ENCODE peak calls at places on chromosomes 5 and 9, in ten cellular contexts. Y is NB4, U is A549, P is H1, C is endothelial cell of umbilical vein, L is WTC11, X is K562, T is SK-N-SH, I is GM12878, N is HepG2. W is an unnamed sample.

GRCh38 chr9:130042406-130042930 is 521 bp downstream of the FNBP1 start:
- DNase-seq in Y (peak), C (no peak), N (no peak), P (no peak), T (peak), I (no peak), X (no peak), U (peak), L (peak), W (no peak)

GRCh38 chr9:121972501-121972981 is 120.6 kb downstream of the TTLL11 start:
- DNase-seq in T (no peak), Y (no peak), L (no peak), P (no peak), X (no peak), I (peak), N (no peak), U (no peak), C (peak), W (peak)

GRCh38 chr5:133552925-133553525 is 59.3 kb downstream of the FSTL4 start:
- DNase-seq in U (peak), T (peak), C (peak), N (peak), I (no peak), L (peak), P (peak), Y (peak), X (peak), W (peak)

GRCh38 chr5:143434261-143435206 is 31.0 kb upstream of the NR3C1 start:
- DNase-seq in L (no peak), X (no peak), N (no peak), U (no peak), I (no peak), Y (no peak), P (no peak), T (peak), C (no peak), W (no peak)

GRCh38 chr9:1009101-1009707 is 32.7 kb downstream of the DMRT3 start:
- DNase-seq in I (no peak), P (peak), U (peak), T (peak), C (peak), Y (peak), N (peak), X (peak), L (peak), W (peak)

GRCh38 chr5:91225848-91226686 is 157.1 kb downstream of the ARRDC3 start:
- DNase-seq in N (peak), I (peak), T (no peak), P (peak), Y (no peak), U (no peak), C (no peak), L (peak), X (peak), W (peak)

GRCh38 chr9:14361074-14361473 is 47.1 kb upstream of the NFIB start:
- DNase-seq in Y (no peak), U (no peak), I (no peak), T (no peak), L (no peak), X (no peak), C (no peak), P (no peak), N (no peak), W (no peak)

GRCh38 chr9:123354806-123355508 is 1.0 kb upstream of the CRB2 start:
- DNase-seq in P (no peak), X (no peak), N (no peak), T (peak), C (no peak), I (no peak), Y (no peak), L (no peak), U (no peak), W (no peak)

GRCh38 chr5:96080557-96080956 is 118.9 kb upstream of the ELL2 start:
- DNase-seq in N (no peak), I (no peak), T (no peak), P (no peak), X (peak), L (no peak), C (peak), Y (no peak), U (no peak), W (no peak)

GRCh38 chr9:38142201-38142600 is 73.2 kb upstream of the SHB start:
- DNase-seq in N (no peak), T (no peak), C (no peak), U (no peak), L (no peak), X (no peak), I (no peak), Y (no peak), P (no peak), W (no peak)

GRCh38 chr5:75367401-75367800 is 30.4 kb downstream of the HMGCR start:
- DNase-seq in I (no peak), C (peak), U (no peak), P (no peak), N (no peak), Y (no peak), T (no peak), X (no peak), L (no peak), W (no peak)

GRCh38 chr9:77534376-77535057 is 113.6 kb downstream of the GNA14 start:
- DNase-seq in P (no peak), C (peak), N (peak), T (no peak), L (peak), Y (no peak), U (no peak), X (no peak), I (no peak), W (no peak)

GRCh38 chr5:79697222-79698164 is 7.9 kb downstream of the CMYA5 start:
- DNase-seq in P (no peak), Y (peak), U (no peak), N (no peak), T (no peak), I (no peak), L (no peak), X (peak), C (no peak), W (no peak)

GRCh38 chr9:98980291-98980690 is 36.6 kb downstream of the COL15A1 start:
- DNase-seq in P (no peak), L (no peak), U (no peak), I (no peak), C (no peak), T (no peak), X (no peak), N (no peak), Y (no peak), W (no peak)

GRCh38 chr5:20554001-20554400 is 566.0 kb upstream of the CDH18 start:
- DNase-seq in I (no peak), N (no peak), U (no peak), C (no peak), Y (no peak), P (no peak), T (no peak), L (no peak), X (no peak), W (no peak)

GRCh38 chr5:33837301-33837700 is 54.5 kb downstream of the ADAMTS12 start:
- DNase-seq in U (no peak), P (no peak), T (no peak), Y (no peak), X (no peak), I (no peak), C (no peak), N (no peak), L (no peak), W (no peak)

GRCh38 chr9:82116538-82116937 is 128.0 kb downstream of the SPATA31D1 start:
- DNase-seq in C (no peak), T (no peak), U (no peak), L (no peak), P (no peak), N (no peak), Y (no peak), X (no peak), I (no peak), W (no peak)

GRCh38 chr9:91034521-91034920 is 232.9 kb downstream of the SYK start:
- DNase-seq in N (no peak), P (no peak), T (no peak), X (no peak), L (no peak), I (no peak), U (no peak), Y (no peak), C (no peak), W (no peak)

GRCh38 chr9:105114956-105115728 is 129.3 kb upstream of the SLC44A1 start:
- DNase-seq in P (no peak), U (no peak), N (no peak), I (peak), Y (peak), X (peak), L (no peak), C (no peak), T (no peak), W (no peak)

GRCh38 chr5:87944553-87945320 is 323.9 kb downstream of the TMEM161B start:
- DNase-seq in N (no peak), C (no peak), T (no peak), L (peak), P (peak), X (no peak), U (no peak), Y (no peak), I (no peak), W (no peak)

GRCh38 chr5:55903121-55903701 is 52.1 kb downstream of the IL31RA start:
- DNase-seq in U (no peak), N (no peak), Y (peak), L (no peak), C (peak), I (peak), X (peak), T (no peak), P (no peak), W (no peak)

GRCh38 chr9:106964822-106965525 is 102.0 kb downstream of the ZNF462 start:
- DNase-seq in L (no peak), X (no peak), I (no peak), C (no peak), U (no peak), T (no peak), N (no peak), Y (no peak), P (no peak), W (no peak)

GRCh38 chr9:137046094-137046787 is at the start of gene NPDC1:
- DNase-seq in T (peak), L (peak), X (peak), C (peak), N (peak), P (peak), U (peak), Y (peak), I (no peak), W (peak)

GRCh38 chr5:158538506-158539074 is 561.1 kb downstream of the EBF1 start:
- DNase-seq in T (no peak), C (no peak), N (no peak), I (peak), L (peak), U (no peak), X (no peak), P (peak), Y (no peak), W (no peak)

GRCh38 chr9:38347946-38348345 is 44.6 kb upstream of the ALDH1B1 start:
- DNase-seq in L (no peak), I (no peak), P (no peak), C (no peak), U (no peak), Y (no peak), N (no peak), T (no peak), X (no peak), W (no peak)

GRCh38 chr5:3684118-3684517 is 88.5 kb downstream of the IRX1 start:
- DNase-seq in X (no peak), P (no peak), C (no peak), U (no peak), L (no peak), N (no peak), Y (no peak), I (no peak), T (no peak), W (no peak)

GRCh38 chr5:13403351-13403750 is 541.1 kb downstream of the DNAH5 start:
- DNase-seq in Y (no peak), I (no peak), P (no peak), X (no peak), T (no peak), N (no peak), L (no peak), C (no peak), U (no peak), W (no peak)

GRCh38 chr5:8934455-8934854 is 611.4 kb downstream of the SEMA5A start:
- DNase-seq in N (no peak), X (no peak), L (no peak), T (no peak), Y (no peak), U (no peak), C (no peak), I (no peak), P (no peak), W (no peak)

GRCh38 chr5:109688647-109688998 is 1.1 kb upstream of the MAN2A1 start:
- DNase-seq in X (peak), L (no peak), U (no peak), C (no peak), T (no peak), P (no peak), N (peak), I (peak), Y (peak), W (peak)

GRCh38 chr9:114387678-114388431 is at the start of gene AKNA:
- DNase-seq in X (no peak), N (no peak), T (no peak), I (no peak), U (no peak), Y (peak), P (no peak), C (peak), L (peak), W (no peak)

GRCh38 chr9:89676281-89676680 is 71.5 kb downstream of the GADD45G start:
- DNase-seq in T (peak), N (no peak), X (no peak), L (no peak), C (no peak), I (no peak), U (no peak), P (no peak), Y (no peak), W (no peak)

GRCh38 chr5:176803943-176804498 is 6.3 kb upstream of the UNC5A start:
- DNase-seq in U (no peak), N (no peak), I (no peak), T (no peak), P (no peak), X (peak), L (peak), C (peak), Y (peak), W (no peak)

DNA sequence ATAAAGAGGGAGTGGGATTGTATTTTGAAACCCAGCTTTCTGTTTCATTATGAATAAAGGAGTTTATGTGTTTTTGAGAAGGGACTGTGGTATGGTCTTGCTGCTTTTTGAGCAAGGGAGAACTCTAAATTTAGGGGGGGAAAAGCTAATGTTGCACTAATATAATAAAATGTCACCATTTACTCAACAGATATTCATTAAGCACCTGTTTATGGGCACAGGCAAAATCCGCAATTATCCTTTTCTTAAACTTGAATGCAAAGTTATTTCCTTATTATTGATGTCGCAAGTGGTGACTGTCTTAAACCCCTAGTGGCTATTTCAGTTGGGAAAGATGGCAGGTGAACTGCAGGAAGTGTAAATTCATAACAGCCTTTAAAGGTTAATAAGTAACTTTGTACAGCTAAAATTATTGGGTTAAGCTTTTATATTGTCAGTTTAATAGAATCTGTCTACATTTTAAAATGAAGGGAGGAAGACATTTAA is 1.5 kb downstream of the CDC42SE2 start:
- DNase-seq in U (peak), Y (peak), T (peak), L (no peak), X (peak), P (no peak), C (peak), N (peak), I (no peak), W (peak)
- TF ChIP-seq MAX in U (no peak), Y (no peak), T (no peak), L (no peak), X (no peak), P (no peak), C (no peak), N (no peak), I (no peak), W (no peak)

GRCh38 chr5:111069839-111070238 is 1.7 kb upstream of the TSLP start:
- DNase-seq in P (no peak), I (no peak), Y (no peak), T (no peak), N (no peak), U (no peak), C (no peak), X (no peak), L (no peak), W (no peak)

GRCh38 chr5:111071413-111071812 is at the start of gene TSLP:
- DNase-seq in I (no peak), U (no peak), L (no peak), P (no peak), N (no peak), C (no peak), X (no peak), T (no peak), Y (no peak), W (no peak)

GRCh38 chr5:111072949-111073682 is 1.6 kb downstream of the TSLP start:
- DNase-seq in L (peak), I (no peak), T (peak), X (peak), Y (peak), N (no peak), C (no peak), P (no peak), U (peak), W (peak)

GRCh38 chr5:111068208-111068607 is 3.3 kb upstream of the TSLP start:
- DNase-seq in N (no peak), C (no peak), T (no peak), I (no peak), X (no peak), U (no peak), Y (no peak), P (no peak), L (no peak), W (no peak)

DNA sequence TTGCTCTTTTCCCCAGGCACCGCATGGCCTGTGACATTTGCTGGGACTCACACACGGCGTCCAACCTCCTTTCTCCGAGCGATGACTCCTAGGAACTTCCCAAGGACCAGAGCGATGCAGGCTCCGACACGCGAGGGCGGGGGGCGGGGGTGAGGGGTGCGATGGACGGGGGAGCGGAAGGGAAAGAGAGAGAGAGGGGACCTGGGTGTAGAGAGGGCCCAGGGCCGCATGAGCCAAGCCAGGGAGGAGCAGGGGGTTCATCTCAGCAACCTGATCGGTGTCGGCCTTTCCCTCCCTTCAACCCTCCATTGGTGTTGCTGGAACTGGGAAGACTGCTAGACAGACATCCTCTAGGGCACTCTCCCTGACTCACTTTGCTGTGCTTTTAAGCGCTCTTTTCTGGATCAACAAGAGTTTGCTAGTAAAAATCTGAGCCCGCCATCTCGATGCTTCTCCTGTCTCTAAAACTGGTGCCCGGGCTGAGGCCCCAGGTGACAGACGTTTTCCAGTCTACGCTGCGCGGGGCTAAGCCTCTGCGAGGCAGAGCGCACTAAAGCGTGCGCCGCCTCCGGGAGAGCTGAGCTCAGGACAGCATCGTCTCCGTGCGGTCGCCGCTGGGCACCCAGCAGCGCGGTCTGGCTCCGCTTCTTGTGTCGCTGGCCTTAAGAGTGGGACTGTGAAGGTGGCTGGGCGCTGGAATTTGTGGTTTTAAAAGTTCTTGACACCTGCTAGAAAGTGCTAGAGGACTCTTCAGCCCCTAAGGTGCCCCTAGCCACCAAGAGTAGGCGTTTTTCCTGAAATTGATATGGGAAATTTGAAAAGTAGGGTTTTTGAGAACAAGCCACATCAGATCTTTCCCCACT is 1.0 kb upstream of the TSLP start:
- DNase-seq in X (no peak), C (peak), P (no peak), N (no peak), L (peak), I (no peak), U (no peak), Y (no peak), T (no peak), W (no peak)
- TF ChIP-seq MAX in X (no peak), C (no peak), P (peak), N (no peak), L (no peak), I (no peak), U (no peak), Y (no peak), T (no peak), W (no peak)

DNA sequence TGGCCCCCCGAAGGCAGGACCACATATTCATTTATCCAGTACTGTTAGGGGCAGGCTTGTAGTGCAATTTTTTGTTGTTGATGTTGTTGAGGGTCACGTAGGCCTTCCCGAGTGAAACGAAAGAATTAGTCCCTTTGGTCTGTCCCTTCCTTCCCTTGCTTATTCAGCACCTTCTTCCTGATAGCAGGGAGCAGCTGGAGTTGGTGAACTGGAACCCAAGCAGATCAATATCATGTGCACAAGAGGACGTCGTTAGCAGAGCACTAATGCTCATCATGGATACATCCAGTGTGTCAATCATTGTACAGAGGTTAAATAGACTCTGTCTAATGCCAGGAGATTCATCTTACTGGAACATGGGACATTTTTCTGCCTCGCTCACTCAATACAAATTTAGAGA is 33.0 kb upstream of the MAP1B start:
- DNase-seq in L (no peak), C (no peak), X (no peak), P (no peak), U (no peak), I (no peak), T (no peak), Y (no peak), N (no peak), W (no peak)
- TF ChIP-seq MAX in L (no peak), C (no peak), X (no peak), P (no peak), U (no peak), I (no peak), T (no peak), Y (no peak), N (no peak), W (no peak)

DNA sequence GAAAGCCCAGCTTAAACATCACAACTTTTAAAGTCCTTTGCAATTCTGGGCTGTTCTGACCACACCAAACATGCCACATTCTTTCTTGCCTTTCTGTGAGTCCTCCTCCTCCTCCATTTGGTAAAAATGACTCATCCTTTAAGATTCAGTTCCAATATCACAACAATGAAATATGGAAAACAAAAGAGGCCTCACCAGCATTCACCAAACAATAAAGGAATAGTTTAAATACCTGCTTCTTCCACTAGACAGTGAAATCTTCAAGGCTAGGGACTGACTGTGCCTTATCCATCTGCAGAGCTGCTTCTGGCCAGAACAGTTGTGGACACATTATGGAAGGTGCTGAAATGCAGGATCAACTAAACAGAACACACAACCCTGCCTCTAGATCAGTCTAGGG is 36.0 kb downstream of the NR6A1 start:
- DNase-seq in N (peak), L (no peak), T (no peak), U (no peak), Y (peak), P (no peak), C (peak), X (no peak), I (no peak), W (peak)
- TF ChIP-seq MAX in N (no peak), L (no peak), T (no peak), U (no peak), Y (no peak), P (no peak), C (no peak), X (no peak), I (no peak), W (no peak)